ENCODE peak calls at places on chromosomes 3 and 15, in nine cellular contexts. N is A549; C is tibial nerve; Q is MM.1S; K is naive thymus-derived CD4-positive, alpha-beta T cell; L is astrocyte; I is CD4-positive, alpha-beta memory T cell; V is CD8-positive, alpha-beta memory T cell; R is mesendoderm. X is an unnamed sample.
A peak's percentile ranks its signal among the peaks of the same experiment; 100 is the strongest.

GRCh38 chr3:133578548-133579191 is 5.2 kb downstream of the CDV3 start:
- DNase-seq in C (no peak), K (no peak), L (peak; percentile 31), N (peak; percentile 64), I (peak; percentile 19), V (no peak), R (peak; percentile 78), Q (no peak), X (peak; percentile 30)

GRCh38 chr3:41418961-41419691 is 219.8 kb downstream of the CTNNB1 start:
- DNase-seq in I (peak; percentile 5), K (no peak), N (peak; percentile 13), V (no peak), L (peak; percentile 56), C (no peak), R (peak; percentile 65), Q (no peak), X (peak; percentile 39)

GRCh38 chr15:40106203-40107161 is 2.2 kb downstream of the BMF start:
- DNase-seq in L (no peak), V (no peak), R (peak; percentile 98), C (peak; percentile 79), I (no peak), Q (peak; percentile 75), K (no peak), N (peak; percentile 54), X (no peak)

GRCh38 chr3:57805263-57805662 is 49.2 kb downstream of the SLMAP start:
- DNase-seq in C (no peak), L (no peak), N (no peak), I (no peak), Q (no peak), K (no peak), V (no peak), R (no peak), X (no peak)

GRCh38 chr15:73295630-73296286 is 73.0 kb downstream of the HCN4 start:
- DNase-seq in I (no peak), V (no peak), L (no peak), C (no peak), N (no peak), K (no peak), Q (no peak), R (no peak), X (no peak)

GRCh38 chr3:102017784-102018183 is 168.5 kb downstream of the NFKBIZ start:
- DNase-seq in V (no peak), C (no peak), Q (no peak), R (no peak), K (no peak), I (no peak), L (no peak), N (no peak), X (no peak)

GRCh38 chr3:6791161-6791560 is 69.8 kb upstream of the GRM7 start:
- DNase-seq in R (no peak), Q (no peak), L (peak; percentile 18), C (no peak), V (no peak), I (no peak), K (no peak), N (no peak), X (no peak)

GRCh38 chr15:69402816-69403215 is 11.3 kb upstream of the KIF23 start:
- DNase-seq in R (no peak), I (no peak), C (no peak), K (no peak), Q (no peak), L (no peak), V (no peak), N (no peak), X (no peak)

GRCh38 chr3:42080452-42080872 is 10.7 kb upstream of the TRAK1 start:
- DNase-seq in N (peak; percentile 31), R (peak; percentile 79), C (no peak), V (no peak), K (no peak), L (peak; percentile 31), Q (no peak), I (peak; percentile 13), X (peak; percentile 78)

GRCh38 chr3:53547327-53547726 is 52.9 kb downstream of the CACNA1D start:
- DNase-seq in L (no peak), I (no peak), N (no peak), Q (no peak), R (no peak), K (no peak), C (no peak), V (no peak), X (no peak)

GRCh38 chr15:61030451-61030850 is 198.7 kb downstream of the RORA start:
- DNase-seq in Q (no peak), N (no peak), C (no peak), R (no peak), L (no peak), K (no peak), V (no peak), I (no peak), X (no peak)

GRCh38 chr3:13221491-13221890 is 148.3 kb upstream of the IQSEC1 start:
- DNase-seq in V (no peak), L (no peak), C (no peak), I (no peak), N (no peak), Q (no peak), R (no peak), K (no peak), X (no peak)

GRCh38 chr3:148379763-148380162 is 317.9 kb upstream of the AGTR1 start:
- DNase-seq in K (no peak), N (peak; percentile 19), V (no peak), L (peak; percentile 55), Q (peak; percentile 65), I (no peak), R (peak; percentile 84), C (no peak), X (peak; percentile 15)

GRCh38 chr3:156217674-156218352 is 97.4 kb downstream of the KCNAB1 start:
- DNase-seq in V (no peak), Q (no peak), C (no peak), R (no peak), N (no peak), I (no peak), L (peak; percentile 79), K (no peak), X (peak; percentile 57)

GRCh38 chr3:156214676-156215075 is 94.3 kb downstream of the KCNAB1 start:
- DNase-seq in Q (no peak), C (no peak), R (no peak), K (no peak), L (no peak), I (no peak), V (no peak), N (no peak), X (no peak)

GRCh38 chr3:156216216-156216615 is 95.8 kb downstream of the KCNAB1 start:
- DNase-seq in L (no peak), N (no peak), V (no peak), K (no peak), Q (no peak), C (no peak), I (no peak), R (peak; percentile 10), X (peak; percentile 70)

GRCh38 chr3:156216852-156217251 is 96.5 kb downstream of the KCNAB1 start:
- DNase-seq in V (no peak), L (no peak), K (no peak), R (no peak), N (no peak), I (no peak), C (no peak), Q (no peak), X (no peak)

DNA sequence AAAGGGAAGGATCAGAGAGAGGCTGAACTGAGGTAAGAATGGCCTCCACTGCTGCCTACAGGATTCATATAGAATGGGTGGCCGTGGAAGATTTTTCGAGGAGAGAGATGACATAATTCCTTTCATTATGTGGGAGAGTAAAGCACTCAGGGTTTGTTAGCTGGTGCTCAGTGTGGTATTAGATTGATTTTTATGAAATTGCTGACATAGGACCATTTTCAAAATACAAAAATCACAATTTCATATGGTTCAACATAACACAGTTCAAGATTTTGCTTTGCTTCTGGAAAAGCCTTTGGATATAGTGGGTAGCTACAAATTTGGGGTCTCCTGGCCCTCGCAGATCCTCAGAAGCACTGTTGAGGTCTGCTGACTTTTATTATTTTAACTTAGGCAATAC is 95.4 kb downstream of the KCNAB1 start:
- DNase-seq in Q (no peak), K (no peak), R (no peak), I (no peak), N (no peak), L (no peak), C (no peak), V (no peak), X (no peak)
- H3K27ac ChIP-seq in Q (no peak overlapping the region), K (no peak overlapping the region), R (no peak overlapping the region), I (no peak overlapping the region), N (no peak overlapping the region), L (no peak overlapping the region), C (no peak overlapping the region), V (no peak overlapping the region), X (peak overlapping the region; percentile 72)

GRCh38 chr15:25876231-25877140 is 13.4 kb upstream of the ATP10A start:
- DNase-seq in V (no peak), L (no peak), N (no peak), I (no peak), K (no peak), Q (no peak), R (no peak), C (no peak), X (no peak)
- H3K27ac ChIP-seq in V (no peak overlapping the region), L (no peak overlapping the region), N (peak overlapping the region; percentile 63), I (no peak overlapping the region), K (no peak overlapping the region), Q (no peak overlapping the region), R (no peak overlapping the region), C (no peak overlapping the region), X (no peak overlapping the region)

DNA sequence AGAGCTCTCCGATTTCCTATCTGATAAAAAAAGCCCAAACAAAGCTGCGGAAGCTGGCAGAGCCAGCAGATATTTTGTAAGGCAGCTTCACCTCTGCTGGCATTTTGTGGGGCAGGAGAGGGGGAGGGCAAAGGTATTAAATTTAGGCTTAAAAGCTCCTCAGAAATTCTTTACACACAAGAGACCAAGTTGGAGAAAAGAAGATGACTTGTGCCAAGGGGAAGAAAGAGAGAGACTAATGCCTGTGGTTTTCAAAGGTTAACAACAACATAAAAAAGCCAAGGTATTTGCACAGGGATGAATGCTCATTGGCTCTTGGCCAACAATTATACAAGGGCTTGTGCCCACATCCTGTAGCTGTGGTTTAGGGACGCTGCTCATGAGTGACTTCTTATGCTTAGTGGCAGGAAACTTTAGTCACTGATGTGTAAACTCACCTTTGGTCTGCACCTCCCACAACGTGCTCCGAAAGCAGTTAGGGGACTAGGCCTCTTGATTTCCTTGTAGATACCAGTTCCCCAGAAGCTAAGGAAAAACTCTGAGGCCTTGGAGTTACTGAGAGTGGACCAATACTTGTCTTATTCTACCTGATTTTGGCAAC is 152.9 kb downstream of the TPRG1 start:
- DNase-seq in V (peak; percentile 73), I (peak; percentile 94), L (peak; percentile 94), R (no peak), Q (peak; percentile 100), N (peak; percentile 62), K (peak; percentile 90), C (no peak), X (peak; percentile 87)
- H3K27ac ChIP-seq in V (peak overlapping the region; percentile 12), I (peak overlapping the region; percentile 31), L (no peak overlapping the region), R (no peak overlapping the region), Q (peak overlapping the region; percentile 42), N (peak overlapping the region; percentile 76), K (peak overlapping the region; percentile 51), C (no peak overlapping the region), X (peak overlapping the region; percentile 36)

GRCh38 chr15:38894260-38894948 is 329.8 kb upstream of the RASGRP1 start:
- DNase-seq in R (peak; percentile 22), I (no peak), Q (no peak), C (no peak), N (peak; percentile 19), V (no peak), K (no peak), L (peak; percentile 99), X (peak; percentile 79)
- H3K27ac ChIP-seq in R (no peak overlapping the region), I (no peak overlapping the region), Q (no peak overlapping the region), C (no peak overlapping the region), N (peak overlapping the region; percentile 87), V (no peak overlapping the region), K (no peak overlapping the region), L (peak overlapping the region; percentile 87), X (peak overlapping the region; percentile 91)